ENCODE peak calls at places on chromosomes 7 and 10, in five cellular contexts. One of them, this sample, is unnamed.

GRCh38 chr7:130207642-130208041 is at the start of gene SSMEM1:
- DNase-seq in substantia nigra: no peak
- DNase-seq in OCI-LY7: no peak
- DNase-seq in Panc1: peak; percentile 8
- DNase-seq in RWPE1: peak; percentile 22
- DNase-seq in this sample: no peak

GRCh38 chr7:55132890-55133551 is 114.2 kb downstream of the EGFR start:
- DNase-seq in substantia nigra: no peak
- DNase-seq in OCI-LY7: no peak
- DNase-seq in Panc1: peak; percentile 99
- DNase-seq in RWPE1: peak; percentile 92
- DNase-seq in this sample: no peak

GRCh38 chr7:101823086-101823485 is 5.7 kb downstream of the CUX1 start:
- DNase-seq in substantia nigra: no peak
- DNase-seq in OCI-LY7: no peak
- DNase-seq in Panc1: no peak
- DNase-seq in RWPE1: no peak
- DNase-seq in this sample: no peak

GRCh38 chr7:29989257-29989995 is at the start of gene SCRN1:
- DNase-seq in substantia nigra: peak; percentile 75
- DNase-seq in OCI-LY7: peak; percentile 81
- DNase-seq in Panc1: no peak
- DNase-seq in RWPE1: peak; percentile 56
- DNase-seq in this sample: no peak

GRCh38 chr10:98485959-98486358 is 39.2 kb upstream of the HPS1 start:
- DNase-seq in substantia nigra: no peak
- DNase-seq in OCI-LY7: no peak
- DNase-seq in Panc1: no peak
- DNase-seq in RWPE1: no peak
- DNase-seq in this sample: no peak

GRCh38 chr10:6408799-6409198 is 171.3 kb downstream of the PRKCQ start:
- DNase-seq in substantia nigra: no peak
- DNase-seq in OCI-LY7: no peak
- DNase-seq in Panc1: no peak
- DNase-seq in RWPE1: no peak
- DNase-seq in this sample: no peak

GRCh38 chr7:158620418-158620817 is 32.8 kb upstream of the PTPRN2 start:
- DNase-seq in substantia nigra: no peak
- DNase-seq in OCI-LY7: no peak
- DNase-seq in Panc1: no peak
- DNase-seq in RWPE1: no peak
- DNase-seq in this sample: no peak

GRCh38 chr7:46071601-46072000 is 150.5 kb upstream of the IGFBP3 start:
- DNase-seq in substantia nigra: no peak
- DNase-seq in OCI-LY7: no peak
- DNase-seq in Panc1: no peak
- DNase-seq in RWPE1: no peak
- DNase-seq in this sample: no peak

GRCh38 chr7:155850730-155851678 is 38.7 kb upstream of the SHH start:
- DNase-seq in substantia nigra: no peak
- DNase-seq in OCI-LY7: no peak
- DNase-seq in Panc1: no peak
- DNase-seq in RWPE1: no peak
- DNase-seq in this sample: no peak

GRCh38 chr10:101229275-101230184 is at the start of gene LBX1:
- DNase-seq in substantia nigra: no peak
- DNase-seq in OCI-LY7: no peak
- DNase-seq in Panc1: no peak
- DNase-seq in RWPE1: no peak
- DNase-seq in this sample: no peak

GRCh38 chr10:96511044-96511945 is 2.4 kb downstream of the TLL2 start:
- DNase-seq in substantia nigra: no peak
- DNase-seq in OCI-LY7: peak; percentile 58
- DNase-seq in Panc1: peak; percentile 48
- DNase-seq in RWPE1: peak; percentile 57
- DNase-seq in this sample: no peak

GRCh38 chr10:90587081-90587491 is 270.8 kb downstream of the HTR7 start:
- DNase-seq in substantia nigra: no peak
- DNase-seq in OCI-LY7: no peak
- DNase-seq in Panc1: no peak
- DNase-seq in RWPE1: peak; percentile 64
- DNase-seq in this sample: no peak

GRCh38 chr7:37113661-37114355 is 334.9 kb downstream of the ELMO1 start:
- DNase-seq in substantia nigra: no peak
- DNase-seq in OCI-LY7: no peak
- DNase-seq in Panc1: no peak
- DNase-seq in RWPE1: no peak
- DNase-seq in this sample: no peak

GRCh38 chr10:2222631-2223030 is 485.3 kb upstream of the ADARB2 start:
- DNase-seq in substantia nigra: no peak
- DNase-seq in OCI-LY7: no peak
- DNase-seq in Panc1: no peak
- DNase-seq in RWPE1: no peak
- DNase-seq in this sample: no peak

GRCh38 chr7:69018200-69018599 is 580.1 kb upstream of the AUTS2 start:
- DNase-seq in substantia nigra: no peak
- DNase-seq in OCI-LY7: peak; percentile 17
- DNase-seq in Panc1: no peak
- DNase-seq in RWPE1: no peak
- DNase-seq in this sample: no peak

GRCh38 chr10:76329891-76330575 is 898.6 kb downstream of the LRMDA start:
- DNase-seq in substantia nigra: no peak
- DNase-seq in OCI-LY7: no peak
- DNase-seq in Panc1: no peak
- DNase-seq in RWPE1: peak; percentile 68
- DNase-seq in this sample: no peak

GRCh38 chr7:29957921-29958320 is 31.7 kb downstream of the SCRN1 start:
- DNase-seq in substantia nigra: peak; percentile 26
- DNase-seq in OCI-LY7: peak; percentile 68
- DNase-seq in Panc1: no peak
- DNase-seq in RWPE1: no peak
- DNase-seq in this sample: no peak

GRCh38 chr10:87675396-87676376 is 16.0 kb downstream of the PAPSS2 start:
- DNase-seq in substantia nigra: no peak
- DNase-seq in OCI-LY7: no peak
- DNase-seq in Panc1: no peak
- DNase-seq in RWPE1: peak; percentile 41
- DNase-seq in this sample: no peak

GRCh38 chr7:92813390-92814024 is 22.9 kb downstream of the CDK6 start:
- DNase-seq in substantia nigra: no peak
- DNase-seq in OCI-LY7: peak; percentile 85
- DNase-seq in Panc1: no peak
- DNase-seq in RWPE1: no peak
- DNase-seq in this sample: no peak

GRCh38 chr7:26052721-26053120 is 99.3 kb upstream of the NFE2L3 start:
- DNase-seq in substantia nigra: no peak
- DNase-seq in OCI-LY7: no peak
- DNase-seq in Panc1: no peak
- DNase-seq in RWPE1: peak; percentile 57
- DNase-seq in this sample: no peak

GRCh38 chr10:104021246-104021645 is 54.3 kb downstream of the SLK start:
- DNase-seq in substantia nigra: no peak
- DNase-seq in OCI-LY7: no peak
- DNase-seq in Panc1: no peak
- DNase-seq in RWPE1: no peak
- DNase-seq in this sample: no peak

GRCh38 chr10:74165530-74165901 is 14.5 kb downstream of the ADK start:
- DNase-seq in substantia nigra: no peak
- DNase-seq in OCI-LY7: no peak
- DNase-seq in Panc1: no peak
- DNase-seq in RWPE1: no peak
- DNase-seq in this sample: no peak

GRCh38 chr10:72331575-72332422 is 22.9 kb downstream of the DNAJB12 start:
- DNase-seq in substantia nigra: peak; percentile 97
- DNase-seq in OCI-LY7: peak; percentile 93
- DNase-seq in Panc1: no peak
- DNase-seq in RWPE1: peak; percentile 97
- DNase-seq in this sample: peak; percentile 88

GRCh38 chr7:30209951-30210350 is 74.4 kb upstream of the ZNRF2 start:
- DNase-seq in substantia nigra: no peak
- DNase-seq in OCI-LY7: no peak
- DNase-seq in Panc1: no peak
- DNase-seq in RWPE1: no peak
- DNase-seq in this sample: no peak

GRCh38 chr10:69810097-69810496 is 8.4 kb downstream of the COL13A1 start:
- DNase-seq in substantia nigra: no peak
- DNase-seq in OCI-LY7: no peak
- DNase-seq in Panc1: no peak
- DNase-seq in RWPE1: no peak
- DNase-seq in this sample: no peak

GRCh38 chr7:135920478-135920877 is 56.7 kb downstream of the MTPN start:
- DNase-seq in substantia nigra: no peak
- DNase-seq in OCI-LY7: no peak
- DNase-seq in Panc1: no peak
- DNase-seq in RWPE1: no peak
- DNase-seq in this sample: no peak

GRCh38 chr10:8163824-8164223 is 109.3 kb downstream of the GATA3 start:
- DNase-seq in substantia nigra: no peak
- DNase-seq in OCI-LY7: no peak
- DNase-seq in Panc1: no peak
- DNase-seq in RWPE1: no peak
- DNase-seq in this sample: no peak

GRCh38 chr10:8156918-8157317 is 102.4 kb downstream of the GATA3 start:
- DNase-seq in substantia nigra: no peak
- DNase-seq in OCI-LY7: no peak
- DNase-seq in Panc1: no peak
- DNase-seq in RWPE1: no peak
- DNase-seq in this sample: no peak

GRCh38 chr10:8159628-8160165 is 105.2 kb downstream of the GATA3 start:
- DNase-seq in substantia nigra: no peak
- DNase-seq in OCI-LY7: no peak
- DNase-seq in Panc1: no peak
- DNase-seq in RWPE1: peak; percentile 58
- DNase-seq in this sample: no peak

DNA sequence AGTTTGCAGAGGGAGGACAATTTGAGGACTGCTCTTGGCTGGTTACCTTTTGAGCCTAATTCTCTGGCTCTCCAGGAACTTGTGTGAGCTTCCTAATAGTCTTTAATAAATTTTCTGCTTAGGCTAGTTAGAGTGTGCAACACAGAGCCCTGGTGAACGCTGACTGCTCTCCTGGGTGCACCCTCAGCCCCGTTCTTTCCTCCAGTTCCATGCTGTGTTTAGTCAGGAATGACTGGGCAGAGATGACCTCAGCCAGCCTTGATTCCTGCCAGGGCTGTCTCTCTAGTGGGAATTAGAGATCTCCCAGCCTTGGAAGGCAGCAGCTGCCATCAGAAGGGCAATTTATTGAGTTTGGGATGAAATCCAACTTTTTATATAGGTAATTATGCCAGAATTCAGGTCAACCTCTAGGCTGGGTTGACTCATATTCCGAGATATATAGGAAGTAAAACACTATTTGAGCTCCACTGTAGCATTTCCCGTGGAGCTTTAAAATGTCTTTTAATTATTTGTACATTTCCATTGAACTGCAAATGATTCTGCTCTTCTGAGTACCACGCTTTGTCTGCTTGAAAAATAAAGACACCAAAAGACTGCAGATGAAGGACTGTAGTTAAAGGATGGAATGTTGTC is 104.1 kb downstream of the GATA3 start:
- DNase-seq in substantia nigra: no peak
- DNase-seq in OCI-LY7: no peak
- DNase-seq in Panc1: no peak
- DNase-seq in RWPE1: peak; percentile 60
- DNase-seq in this sample: no peak
- H3K27ac ChIP-seq in substantia nigra: no peak overlapping the region
- H3K27ac ChIP-seq in OCI-LY7: no peak overlapping the region
- H3K27ac ChIP-seq in Panc1: no peak overlapping the region
- H3K27ac ChIP-seq in RWPE1: no peak overlapping the region
- H3K27ac ChIP-seq in this sample: no peak overlapping the region

GRCh38 chr7:17015575-17015974 is 133.8 kb upstream of the AGR3 start:
- DNase-seq in substantia nigra: no peak
- DNase-seq in OCI-LY7: no peak
- DNase-seq in Panc1: no peak
- DNase-seq in RWPE1: no peak
- DNase-seq in this sample: no peak
- H3K27ac ChIP-seq in substantia nigra: no peak overlapping the region
- H3K27ac ChIP-seq in OCI-LY7: no peak overlapping the region
- H3K27ac ChIP-seq in Panc1: no peak overlapping the region
- H3K27ac ChIP-seq in RWPE1: no peak overlapping the region
- H3K27ac ChIP-seq in this sample: no peak overlapping the region

DNA sequence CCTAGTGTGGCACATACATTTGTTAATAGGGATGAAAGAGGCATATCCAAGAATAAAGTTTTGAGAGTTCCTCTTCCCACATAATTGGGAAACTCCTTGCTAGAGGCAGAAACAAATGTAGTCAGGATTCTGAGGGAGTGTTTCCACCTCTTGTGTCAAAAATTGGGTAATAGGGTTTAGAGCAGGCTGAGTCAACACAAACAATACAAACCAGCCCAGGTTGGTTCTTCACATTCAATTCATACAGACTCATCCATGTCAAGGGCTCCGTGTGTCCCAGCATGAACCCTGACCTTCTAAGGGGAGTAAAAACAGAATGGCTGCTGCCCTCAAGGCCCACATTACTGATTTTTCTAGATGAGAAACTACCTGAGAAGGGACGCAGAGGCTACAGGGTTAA is 75.3 kb downstream of the GLI3 start:
- DNase-seq in substantia nigra: no peak
- DNase-seq in OCI-LY7: no peak
- DNase-seq in Panc1: no peak
- DNase-seq in RWPE1: peak; percentile 80
- DNase-seq in this sample: no peak
- H3K27ac ChIP-seq in substantia nigra: no peak overlapping the region
- H3K27ac ChIP-seq in OCI-LY7: no peak overlapping the region
- H3K27ac ChIP-seq in Panc1: no peak overlapping the region
- H3K27ac ChIP-seq in RWPE1: no peak overlapping the region
- H3K27ac ChIP-seq in this sample: no peak overlapping the region

GRCh38 chr7:47537716-47538640 is 43.9 kb downstream of the TNS3 start:
- DNase-seq in substantia nigra: no peak
- DNase-seq in OCI-LY7: no peak
- DNase-seq in Panc1: no peak
- DNase-seq in RWPE1: no peak
- DNase-seq in this sample: no peak
- H3K27ac ChIP-seq in substantia nigra: no peak overlapping the region
- H3K27ac ChIP-seq in OCI-LY7: no peak overlapping the region
- H3K27ac ChIP-seq in Panc1: peak overlapping the region; percentile 99
- H3K27ac ChIP-seq in RWPE1: peak overlapping the region; percentile 58
- H3K27ac ChIP-seq in this sample: no peak overlapping the region